ENCODE peak calls at places on chromosomes 13 and 19, in four cellular contexts. C is K562, V is WTC11, M is A549. J is an unnamed sample.

GRCh38 chr19:55667958-55668357 is 7.1 kb upstream of the EPN1 start:
- DNase-seq in M (no peak), V (no peak), C (no peak), J (no peak)

GRCh38 chr13:34591801-34592454 is 350.1 kb upstream of the NBEA start:
- DNase-seq in C (no peak), V (no peak), M (no peak), J (no peak)

GRCh38 chr19:51664131-51664530 is 17.5 kb upstream of the SIGLEC14 start:
- DNase-seq in M (no peak), V (no peak), C (no peak), J (no peak)

GRCh38 chr13:24168392-24168750 is 7.9 kb downstream of the SPATA13 start:
- DNase-seq in C (no peak), V (no peak), M (no peak), J (no peak)

GRCh38 chr13:102003848-102004570 is 397.8 kb downstream of the FGF14 start:
- DNase-seq in M (no peak), V (no peak), C (no peak), J (no peak)

GRCh38 chr19:35334064-35334753 is 5.2 kb downstream of the CD22 start:
- DNase-seq in M (no peak), V (no peak), C (no peak), J (no peak)

GRCh38 chr19:40348961-40349507 is 539 bp downstream of the PLD3 start:
- DNase-seq in C (peak; percentile 33), M (peak; percentile 83), V (no peak), J (peak; percentile 8)

GRCh38 chr19:58203814-58204475 is 21.1 kb downstream of the ZNF274 start:
- DNase-seq in C (no peak), V (peak; percentile 72), M (no peak), J (no peak)

GRCh38 chr13:27371932-27372331 is 52.5 kb upstream of the GTF3A start:
- DNase-seq in V (no peak), M (no peak), C (no peak), J (no peak)

GRCh38 chr19:37986048-37986750 is 79.2 kb downstream of the SIPA1L3 start:
- DNase-seq in V (no peak), C (no peak), M (no peak), J (no peak)

GRCh38 chr19:6458695-6459355 is 767 bp downstream of the SLC25A23 start:
- DNase-seq in V (peak; percentile 21), M (no peak), C (no peak), J (no peak)

GRCh38 chr19:34082289-34083077 is 89.8 kb upstream of the LSM14A start:
- DNase-seq in C (no peak), M (no peak), V (peak; percentile 38), J (no peak)

GRCh38 chr13:61410669-61411297 is 4.9 kb downstream of the PCDH20 start:
- DNase-seq in C (peak; percentile 4), M (peak; percentile 8), V (no peak), J (peak; percentile 5)

GRCh38 chr13:102830646-102831045 is 15.2 kb upstream of the ERCC5 start:
- DNase-seq in M (no peak), V (no peak), C (no peak), J (peak; percentile 73)

GRCh38 chr13:50676602-50677001 is 166.9 kb downstream of the DLEU7 start:
- DNase-seq in M (no peak), C (no peak), V (no peak), J (no peak)

GRCh38 chr13:22009500-22009899 is 338.6 kb downstream of the FGF9 start:
- DNase-seq in C (no peak), V (no peak), M (no peak), J (no peak)

GRCh38 chr13:64551755-64552154 is 2678.4 kb downstream of the PCDH9 start:
- DNase-seq in C (no peak), M (peak; percentile 62), V (no peak), J (no peak)

GRCh38 chr13:52459668-52460067 is 4.4 kb downstream of the CKAP2 start:
- DNase-seq in C (no peak), V (no peak), M (no peak), J (no peak)

GRCh38 chr19:33193864-33194362 is at the start of gene LRP3:
- DNase-seq in M (peak; percentile 55), C (no peak), V (peak; percentile 38), J (no peak)

GRCh38 chr19:16071072-16071691 is 5.1 kb upstream of the TPM4 start:
- DNase-seq in C (no peak), V (no peak), M (no peak), J (no peak)

GRCh38 chr13:98441056-98441676 is 135.7 kb downstream of the STK24 start:
- DNase-seq in M (no peak), C (no peak), V (no peak), J (no peak)

GRCh38 chr13:28031220-28031903 is 42.9 kb upstream of the URAD start:
- DNase-seq in M (no peak), C (no peak), V (no peak), J (no peak)

GRCh38 chr19:3995619-3996018 is 10.4 kb upstream of the EEF2 start:
- DNase-seq in M (no peak), C (no peak), V (no peak), J (peak; percentile 57)

GRCh38 chr13:50518791-50519201 is 324.7 kb downstream of the DLEU7 start:
- DNase-seq in V (no peak), C (no peak), M (no peak), J (no peak)

GRCh38 chr13:95451656-95452055 is 100.9 kb upstream of the CLDN10 start:
- DNase-seq in C (no peak), V (no peak), M (no peak), J (no peak)

GRCh38 chr13:28313579-28313978 is 175.2 kb downstream of the PAN3 start:
- DNase-seq in M (no peak), V (peak; percentile 36), C (no peak), J (no peak)

GRCh38 chr13:50708461-50708860 is 135.0 kb downstream of the DLEU7 start:
- DNase-seq in V (no peak), M (no peak), C (no peak), J (no peak)

GRCh38 chr19:18173572-18174294 is at the start of gene IFI30:
- DNase-seq in C (peak; percentile 90), M (peak; percentile 45), V (peak; percentile 77), J (peak; percentile 68)

GRCh38 chr13:87536499-87536898 is 134.7 kb upstream of the SLITRK5 start:
- DNase-seq in V (no peak), C (no peak), M (no peak), J (no peak)

GRCh38 chr19:33290956-33291622 is 11.2 kb downstream of the CEBPA start:
- DNase-seq in V (no peak), C (no peak), M (peak; percentile 65), J (no peak)

GRCh38 chr13:32969516-32969941 is 46.7 kb upstream of the KL start:
- DNase-seq in M (no peak), V (no peak), C (no peak), J (no peak)

GRCh38 chr13:66723606-66724005 is 506.5 kb downstream of the PCDH9 start:
- DNase-seq in C (no peak), M (no peak), V (no peak), J (no peak)

GRCh38 chr19:58550362-58551122 is 4.4 kb downstream of the CHMP2A start:
- DNase-seq in V (no peak), C (no peak), M (no peak), J (no peak)

GRCh38 chr13:113063091-113063491 is 42.5 kb upstream of the F7 start:
- DNase-seq in V (no peak), C (no peak), M (no peak), J (no peak)
- TF ChIP-seq NR3C1 in V (no peak), C (no peak), M (no peak), J (no peak)

GRCh38 chr13:30156826-30157615 is 150.3 kb downstream of the KATNAL1 start:
- DNase-seq in V (no peak), M (no peak), C (no peak), J (no peak)

GRCh38 chr13:30157616-30157993 is 149.7 kb downstream of the KATNAL1 start:
- DNase-seq in C (no peak), M (no peak), V (no peak), J (no peak)

GRCh38 chr13:30156270-30156669 is 151.1 kb downstream of the KATNAL1 start:
- DNase-seq in C (no peak), M (no peak), V (no peak), J (no peak)

GRCh38 chr13:30158774-30159445 is 148.4 kb downstream of the KATNAL1 start:
- DNase-seq in C (no peak), V (no peak), M (no peak), J (no peak)

GRCh38 chr13:30159446-30159839 is 147.9 kb downstream of the KATNAL1 start:
- DNase-seq in C (no peak), M (no peak), V (no peak), J (no peak)
- TF ChIP-seq NR3C1 in C (no peak), M (no peak), V (no peak), J (no peak)

GRCh38 chr19:46906221-46906620 is 45.4 kb downstream of the ARHGAP35 start:
- DNase-seq in M (no peak), V (no peak), C (no peak), J (no peak)
- TF ChIP-seq NR3C1 in M (no peak), V (no peak), C (no peak), J (no peak)

GRCh38 chr13:74250738-74251190 is 116.6 kb upstream of the KLF12 start:
- DNase-seq in M (no peak), V (no peak), C (no peak), J (no peak)
- TF ChIP-seq NR3C1 in M (no peak), V (no peak), C (no peak), J (no peak)

GRCh38 chr13:30572859-30573275 is 44.9 kb upstream of the USPL1 start:
- DNase-seq in C (no peak), V (no peak), M (peak; percentile 45), J (peak; percentile 12)
- TF ChIP-seq NR3C1 in C (no peak), V (no peak), M (no peak), J (no peak)

DNA sequence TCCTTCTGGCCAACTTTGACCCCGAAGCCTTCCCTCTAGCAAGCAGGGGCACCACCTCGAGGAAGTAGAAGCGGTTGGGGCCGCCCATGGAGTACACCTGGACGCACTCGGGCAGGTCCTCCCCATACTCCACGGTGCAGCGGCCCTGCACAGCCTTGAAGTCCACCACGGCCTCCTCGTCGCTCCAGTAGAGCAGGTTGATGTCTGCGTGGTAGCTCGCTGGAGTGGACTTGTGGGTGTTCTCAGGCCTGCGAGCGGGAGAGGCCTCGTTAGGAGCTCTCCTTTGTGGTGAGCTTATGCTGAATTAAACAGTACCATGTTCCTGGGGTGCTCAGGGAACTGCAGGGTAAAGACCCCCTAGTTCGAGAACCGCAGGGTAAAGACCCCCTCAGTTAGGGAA is 22.3 kb upstream of the EIF3G start:
- DNase-seq in M (no peak), V (no peak), C (no peak), J (no peak)
- TF ChIP-seq NR3C1 in M (no peak), V (no peak), C (no peak), J (no peak)

GRCh38 chr19:7871530-7872305 is 2.5 kb downstream of the PRR36 start:
- DNase-seq in C (peak; percentile 85), M (peak; percentile 96), V (peak; percentile 100), J (peak; percentile 83)

GRCh38 chr19:7873304-7874079 is 698 bp downstream of the PRR36 start:
- DNase-seq in V (no peak), M (no peak), C (no peak), J (no peak)

GRCh38 chr19:7872306-7873204 is 1.6 kb downstream of the PRR36 start:
- DNase-seq in V (no peak), M (no peak), C (no peak), J (no peak)

GRCh38 chr19:7874857-7875393 is 735 bp upstream of the PRR36 start:
- DNase-seq in C (no peak), V (peak; percentile 35), M (no peak), J (no peak)

GRCh38 chr19:7874080-7874856 is at the start of gene PRR36:
- DNase-seq in C (no peak), V (peak; percentile 88), M (peak; percentile 56), J (peak; percentile 58)
- TF ChIP-seq NR3C1 in C (no peak), V (no peak), M (no peak), J (no peak)